ENCODE peak calls at places on chromosomes 5 and 9, in four cellular contexts. Y, N, B and Q are unnamed samples.

GRCh38 chr9:113215142-113215541 is 5.9 kb downstream of the FKBP15 start:
- DNase-seq in Y (no peak), N (no peak), B (no peak), Q (no peak)

GRCh38 chr5:72246239-72246580 is 73.8 kb downstream of the MRPS27 start:
- DNase-seq in Y (no peak), N (no peak), B (no peak), Q (no peak)

GRCh38 chr9:136748201-136748600 is at the start of gene LCN6:
- DNase-seq in Y (no peak), N (no peak), B (no peak), Q (no peak)

GRCh38 chr9:85377751-85378289 is 363.9 kb downstream of the AGTPBP1 start:
- DNase-seq in Y (no peak), N (no peak), B (no peak), Q (no peak)

GRCh38 chr5:169527863-169528262 is 55.7 kb upstream of the SPDL1 start:
- DNase-seq in Y (no peak), N (no peak), B (no peak), Q (no peak)

GRCh38 chr5:78647838-78648358 is 674 bp downstream of the LHFPL2 start:
- DNase-seq in Y (no peak), N (peak), B (peak), Q (peak)

GRCh38 chr5:128974567-128974966 is 9.3 kb downstream of the SLC27A6 start:
- DNase-seq in Y (no peak), N (no peak), B (no peak), Q (no peak)

GRCh38 chr5:64763948-64764503 is 4.5 kb downstream of the SREK1IP1 start:
- DNase-seq in Y (no peak), N (no peak), B (no peak), Q (no peak)

GRCh38 chr5:173056783-173057061 is 570 bp downstream of the CREBRF start:
- DNase-seq in Y (no peak), N (no peak), B (no peak), Q (peak)

GRCh38 chr9:124593080-124594058 is 86.2 kb upstream of the NR5A1 start:
- DNase-seq in Y (no peak), N (no peak), B (no peak), Q (no peak)

GRCh38 chr9:81116340-81117207 is 572.8 kb downstream of the TLE1 start:
- DNase-seq in Y (no peak), N (no peak), B (no peak), Q (no peak)

GRCh38 chr9:128257086-128257825 is 18.6 kb downstream of the GOLGA2 start:
- DNase-seq in Y (no peak), N (no peak), B (no peak), Q (no peak)

GRCh38 chr5:68287631-68287975 is 72.0 kb downstream of the PIK3R1 start:
- DNase-seq in Y (no peak), N (no peak), B (no peak), Q (no peak)

GRCh38 chr9:112112941-112113399 is 62.1 kb downstream of the SUSD1 start:
- DNase-seq in Y (no peak), N (peak), B (no peak), Q (peak)

GRCh38 chr5:75277463-75277862 is 40.8 kb upstream of the ANKRD31 start:
- DNase-seq in Y (no peak), N (peak), B (no peak), Q (no peak)

GRCh38 chr9:108468364-108468763 is 387.4 kb downstream of the ACTL7B start:
- DNase-seq in Y (no peak), N (peak), B (no peak), Q (peak)

GRCh38 chr5:122362361-122362760 is 50.3 kb downstream of the SNCAIP start:
- DNase-seq in Y (no peak), N (no peak), B (no peak), Q (no peak)

GRCh38 chr9:18689166-18689565 is 215.2 kb downstream of the ADAMTSL1 start:
- DNase-seq in Y (no peak), N (no peak), B (no peak), Q (no peak)

GRCh38 chr5:113213551-113213971 is 221.2 kb downstream of the TSSK1B start:
- DNase-seq in Y (peak), N (no peak), B (no peak), Q (no peak)

GRCh38 chr9:15299374-15299939 is 7.6 kb downstream of the TTC39B start:
- DNase-seq in Y (peak), N (no peak), B (peak), Q (peak)

GRCh38 chr5:143231973-143232812 is 171.3 kb downstream of the NR3C1 start:
- DNase-seq in Y (no peak), N (no peak), B (no peak), Q (peak)

GRCh38 chr5:15798006-15798405 is 298.0 kb downstream of the FBXL7 start:
- DNase-seq in Y (no peak), N (no peak), B (no peak), Q (no peak)

GRCh38 chr9:124698265-124698664 is 72.8 kb downstream of the NR6A1 start:
- DNase-seq in Y (no peak), N (no peak), B (no peak), Q (no peak)

GRCh38 chr5:22465177-22465576 is 388.0 kb downstream of the CDH12 start:
- DNase-seq in Y (no peak), N (no peak), B (no peak), Q (no peak)

GRCh38 chr5:130773813-130774212 is 391.2 kb downstream of the HINT1 start:
- DNase-seq in Y (no peak), N (no peak), B (no peak), Q (no peak)
- TF ChIP-seq CTCF in Y (no peak), N (no peak), B (no peak), Q (no peak)

GRCh38 chr9:127204771-127205470 is 59.7 kb upstream of the GARNL3 start:
- DNase-seq in Y (no peak), N (no peak), B (no peak), Q (no peak)
- TF ChIP-seq CTCF in Y (peak), N (no peak), B (peak), Q (no peak)

DNA sequence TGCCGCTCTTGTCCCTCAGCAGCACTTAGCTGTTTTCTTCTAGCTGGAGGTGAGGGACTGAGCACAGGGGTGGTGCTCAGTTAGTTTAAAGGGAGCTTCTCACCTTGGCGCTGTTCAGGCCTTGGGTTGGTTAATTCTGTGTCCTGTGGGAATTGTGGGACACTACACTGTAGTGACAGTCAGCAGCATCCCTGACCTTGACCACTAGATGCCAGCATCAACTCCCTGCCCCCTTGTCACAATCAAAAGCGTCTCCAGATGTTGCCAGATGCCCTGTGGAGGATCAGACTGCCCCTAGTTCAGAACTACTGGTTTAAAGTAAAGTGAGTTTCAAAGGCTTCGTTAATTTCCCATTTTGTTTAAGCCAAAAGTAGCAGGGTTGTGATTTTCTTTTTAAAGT is 65.5 kb upstream of the DMRT3 start:
- DNase-seq in Y (no peak), N (no peak), B (no peak), Q (no peak)
- TF ChIP-seq CTCF in Y (peak), N (no peak), B (peak), Q (no peak)

DNA sequence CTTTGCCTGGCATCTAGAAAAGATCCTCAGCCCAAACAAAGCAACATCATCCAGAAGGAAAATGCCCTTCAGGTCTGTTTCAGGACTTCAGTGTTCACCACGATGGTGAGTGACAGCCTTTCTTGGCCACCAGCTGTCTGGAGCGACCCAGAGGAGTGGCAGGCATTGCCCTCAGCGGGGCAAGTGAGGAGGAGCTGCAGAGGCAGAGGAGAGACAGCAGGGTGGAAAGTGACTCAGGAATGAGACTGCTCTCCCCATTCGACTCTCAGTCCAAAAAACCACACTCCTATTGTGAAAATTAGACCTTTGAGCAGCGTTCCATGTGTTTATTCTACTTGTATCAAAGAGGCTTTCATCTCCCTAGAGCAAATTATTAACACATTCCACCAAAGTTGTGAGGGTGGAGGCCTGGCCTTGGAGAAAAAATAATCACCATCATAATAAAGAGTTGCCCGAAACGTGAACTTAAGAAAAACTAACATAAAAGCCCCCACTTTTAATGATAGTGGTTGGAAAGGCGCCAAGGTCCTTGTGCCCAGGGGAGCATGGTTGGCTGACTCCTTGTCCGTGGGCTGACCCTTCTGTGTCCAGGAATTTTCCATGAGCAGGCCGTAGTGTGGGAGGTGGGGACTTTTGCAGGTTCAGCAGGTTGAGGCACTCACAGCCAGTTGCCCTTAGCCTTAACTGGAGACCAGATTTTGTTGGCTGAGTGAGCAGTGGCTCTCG is 125.7 kb upstream of the ANKRD55 start:
- DNase-seq in Y (no peak), N (no peak), B (no peak), Q (no peak)
- TF ChIP-seq CTCF in Y (no peak), N (no peak), B (no peak), Q (no peak)

GRCh38 chr5:1975898-1976765 is 93.4 kb upstream of the IRX4 start:
- DNase-seq in Y (no peak), N (no peak), B (no peak), Q (no peak)
- TF ChIP-seq CTCF in Y (no peak), N (no peak), B (peak), Q (no peak)

GRCh38 chr5:141135030-141135717 is at the start of gene PCDHB5:
- DNase-seq in Y (no peak), N (no peak), B (no peak), Q (no peak)
- TF ChIP-seq CTCF in Y (peak), N (no peak), B (no peak), Q (no peak)

GRCh38 chr5:92838253-92838652 is 742.8 kb downstream of the NR2F1-AS1 start:
- DNase-seq in Y (no peak), N (no peak), B (no peak), Q (no peak)
- TF ChIP-seq CTCF in Y (no peak), N (no peak), B (no peak), Q (no peak)

DNA sequence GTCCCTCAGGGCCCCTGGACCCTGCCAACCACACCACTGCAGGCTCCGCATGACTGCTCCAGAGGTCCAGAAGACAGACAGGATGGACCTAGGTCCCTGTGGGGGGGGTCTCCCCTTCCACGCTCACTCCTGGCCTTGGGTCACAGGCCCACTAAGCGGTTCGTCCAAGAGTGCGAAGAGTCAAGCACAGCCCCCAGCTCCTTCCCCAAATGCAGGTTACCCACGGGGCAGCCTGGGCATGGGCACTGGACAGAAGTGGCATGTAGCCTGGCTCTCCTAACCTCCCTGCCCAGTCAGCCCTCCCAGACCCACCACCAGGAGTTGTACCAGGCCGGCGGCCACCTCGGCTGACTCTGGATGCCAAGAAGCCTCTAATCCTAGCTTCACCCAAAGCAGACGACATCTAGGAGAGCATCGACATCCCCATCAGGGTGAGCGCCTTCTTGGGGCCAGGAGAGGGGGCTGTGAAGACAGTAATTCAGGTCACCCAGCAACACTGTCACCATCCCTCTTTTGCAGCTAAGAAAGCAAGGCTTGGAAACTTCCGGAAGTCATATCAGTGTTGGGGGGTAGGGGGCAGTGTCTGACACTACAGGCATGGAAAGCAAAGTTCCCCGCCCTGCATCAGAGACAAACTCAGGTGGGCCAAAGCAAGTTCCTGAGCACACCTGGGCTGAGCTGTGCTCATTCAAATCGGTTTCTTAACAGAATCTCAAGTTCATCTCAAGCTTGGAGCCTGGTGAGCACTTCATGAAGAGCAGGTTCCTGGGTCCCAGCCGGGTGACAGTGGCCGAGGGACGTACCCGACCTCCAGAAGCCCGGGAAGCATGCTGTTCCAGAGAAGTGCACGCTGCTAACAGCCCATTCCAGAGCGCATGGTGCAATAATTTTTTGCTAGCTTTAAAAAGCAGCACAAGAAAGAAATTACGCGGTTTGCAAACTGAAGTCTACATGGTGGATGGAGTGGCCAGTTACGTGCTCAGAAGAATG is 68.7 kb downstream of the SEMA4D start:
- DNase-seq in Y (peak), N (no peak), B (no peak), Q (peak)
- TF ChIP-seq CTCF in Y (peak), N (no peak), B (peak), Q (peak)

DNA sequence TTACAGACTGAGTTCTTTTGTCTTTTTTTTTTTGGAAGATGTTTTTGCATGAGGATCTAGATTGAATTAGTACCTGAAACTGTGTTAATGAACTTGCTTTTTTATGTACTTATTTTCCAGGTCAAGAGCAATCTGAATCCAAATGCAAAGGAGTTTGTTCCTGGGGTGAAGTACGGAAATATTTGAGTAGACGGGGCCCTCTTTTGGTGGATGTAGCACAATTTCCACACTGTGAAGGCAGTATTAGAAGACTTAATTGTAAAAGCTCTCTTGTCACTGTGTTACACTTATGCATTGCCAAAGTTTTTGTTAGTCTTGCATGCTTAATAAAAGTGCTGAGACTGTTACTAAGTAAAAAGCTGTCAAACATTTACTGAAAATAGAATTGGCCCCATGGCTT is 14.5 kb downstream of the SLC23A1 start:
- DNase-seq in Y (no peak), N (no peak), B (no peak), Q (no peak)
- TF ChIP-seq CTCF in Y (peak), N (no peak), B (peak), Q (peak)